ENCODE peak calls at places on chromosomes 13 and 19, in four cellular contexts. B is psoas muscle, Y is transverse colon, Q is epithelial cell of esophagus. X is an unnamed sample.

GRCh38 chr19:12969292-12969988 is at the start of gene DAND5:
- DNase-seq in B (no peak), Y (no peak), Q (no peak), X (no peak)

GRCh38 chr13:98976941-98977340 is 923 bp downstream of the DOCK9 start:
- DNase-seq in B (no peak), Y (no peak), Q (no peak), X (peak; percentile 54)

GRCh38 chr13:97659602-97660001 is 225.6 kb downstream of the RAP2A start:
- DNase-seq in B (no peak), Y (no peak), Q (no peak), X (peak; percentile 11)

GRCh38 chr13:43079392-43079931 is 56.1 kb downstream of the DNAJC15 start:
- DNase-seq in B (no peak), Y (no peak), Q (no peak), X (no peak)

GRCh38 chr19:33740811-33741396 is 55.8 kb upstream of the KCTD15 start:
- DNase-seq in B (no peak), Y (no peak), Q (peak; percentile 20), X (peak; percentile 9)

GRCh38 chr13:48214519-48215121 is 18.4 kb upstream of the ITM2B start:
- DNase-seq in B (no peak), Y (no peak), Q (peak; percentile 36), X (no peak)

GRCh38 chr19:17840019-17840418 is 7.8 kb downstream of the JAK3 start:
- DNase-seq in B (no peak), Y (no peak), Q (no peak), X (no peak)

GRCh38 chr13:94705081-94705751 is 7.1 kb downstream of the SOX21 start:
- DNase-seq in B (no peak), Y (no peak), Q (no peak), X (no peak)

GRCh38 chr13:91305652-91306051 is 41.8 kb upstream of the MIR17HG start:
- DNase-seq in B (no peak), Y (no peak), Q (no peak), X (no peak)

GRCh38 chr19:44988896-44989563 is 12.2 kb upstream of the RELB start:
- DNase-seq in B (peak; percentile 72), Y (peak; percentile 80), Q (peak; percentile 69), X (peak; percentile 59)

GRCh38 chr19:52398091-52398461 is 427 bp downstream of the ZNF528 start:
- DNase-seq in B (peak; percentile 8), Y (peak; percentile 8), Q (no peak), X (peak; percentile 6)

GRCh38 chr13:80048802-80049201 is 292.1 kb downstream of the SPRY2 start:
- DNase-seq in B (peak; percentile 81), Y (peak; percentile 59), Q (peak; percentile 90), X (peak; percentile 95)

GRCh38 chr13:113559901-113560644 is 24.5 kb upstream of the TFDP1 start:
- DNase-seq in B (no peak), Y (no peak), Q (no peak), X (no peak)

GRCh38 chr19:7795555-7796161 is 32.6 kb downstream of the CLEC4M start:
- DNase-seq in B (no peak), Y (no peak), Q (no peak), X (no peak)

GRCh38 chr19:7801020-7801570 is 28.9 kb upstream of the EVI5L start:
- DNase-seq in B (no peak), Y (no peak), Q (no peak), X (no peak)

DNA sequence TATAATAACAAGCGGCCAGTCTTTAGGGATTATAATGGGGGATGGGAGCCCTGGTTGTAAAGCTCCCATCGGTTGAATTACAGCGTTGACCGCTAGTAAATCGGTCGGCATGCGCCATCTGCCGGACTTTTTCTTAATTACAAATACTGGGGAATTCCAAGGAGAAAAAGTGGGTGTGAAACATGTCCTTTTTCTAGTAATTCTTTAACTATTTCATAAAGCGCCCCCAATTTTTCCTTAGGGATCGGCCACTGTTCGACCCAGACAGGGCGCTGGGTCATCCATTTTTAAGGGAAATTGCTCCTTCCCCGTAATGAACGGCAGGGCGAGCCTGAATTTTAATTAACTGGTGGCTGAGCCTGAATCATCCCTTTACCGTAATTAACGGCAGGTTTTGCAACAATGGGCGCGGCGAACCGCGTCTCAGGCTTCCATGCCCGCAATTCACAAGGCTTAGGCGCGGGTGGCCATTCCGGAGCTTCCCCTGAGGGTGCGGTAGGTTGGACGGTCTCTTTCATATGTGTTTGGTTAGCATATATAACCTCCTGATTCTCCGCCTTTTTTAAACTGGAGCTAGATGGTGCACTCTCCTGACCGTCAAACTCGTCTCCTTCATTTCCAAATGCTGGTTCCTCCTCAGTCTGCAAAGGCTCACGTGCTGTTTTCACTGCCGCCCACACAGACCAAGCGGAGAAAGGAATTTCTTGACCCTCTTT is 30.2 kb upstream of the EVI5L start:
- DNase-seq in B (peak; percentile 41), Y (peak; percentile 67), Q (peak; percentile 70), X (peak; percentile 63)
- H3K4me3 ChIP-seq in B (peak overlapping the region; percentile 28), Y (peak overlapping the region; percentile 7), Q (peak overlapping the region; percentile 6), X (peak overlapping the region; percentile 45)

GRCh38 chr19:3672993-3673392 is 27.3 kb downstream of the PIP5K1C start:
- DNase-seq in B (no peak), Y (no peak), Q (no peak), X (no peak)
- TF ChIP-seq CTCF in B (no peak), Y (no peak), Q (no peak), X (no peak)

GRCh38 chr19:48746738-48747575 is at the start of gene IZUMO1:
- DNase-seq in B (peak; percentile 77), Y (peak; percentile 57), Q (peak; percentile 83), X (peak; percentile 67)
- H3K4me3 ChIP-seq in B (peak within 1 kb of the TSS; percentile 62), Y (peak within 1 kb of the TSS; percentile 41), Q (peak within 1 kb of the TSS; percentile 45), X (peak within 1 kb of the TSS; percentile 59)

DNA sequence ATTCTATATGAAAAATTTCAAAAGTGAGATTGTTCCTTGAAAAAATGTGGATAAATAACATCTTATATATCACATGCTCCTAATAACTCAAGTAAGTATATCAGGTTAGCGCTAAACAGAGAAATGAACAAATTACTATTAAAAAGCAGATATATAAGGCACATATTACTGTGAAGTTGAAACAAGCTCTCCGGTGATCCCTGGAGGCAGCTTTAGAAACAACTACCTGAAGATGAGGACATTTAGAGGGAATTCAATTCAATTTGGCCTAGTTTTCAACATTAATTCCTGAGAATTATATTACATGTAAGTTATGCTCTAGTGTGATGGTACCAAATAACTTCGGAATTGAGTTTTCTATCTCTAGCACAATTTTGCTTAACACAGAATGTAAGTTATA is 1373.6 kb upstream of the SPRY2 start:
- DNase-seq in B (no peak), Y (no peak), Q (peak; percentile 16), X (no peak)
- TF ChIP-seq CTCF in B (no peak), Y (no peak), Q (peak; percentile 32), X (no peak)

GRCh38 chr13:21055511-21056045 is 5.8 kb downstream of the LATS2 start:
- DNase-seq in B (no peak), Y (no peak), Q (no peak), X (peak; percentile 80)

GRCh38 chr13:21060827-21061076 is 634 bp downstream of the LATS2 start:
- DNase-seq in B (no peak), Y (no peak), Q (no peak), X (no peak)

GRCh38 chr13:21060063-21060826 is 1.1 kb downstream of the LATS2 start:
- DNase-seq in B (peak; percentile 68), Y (peak; percentile 25), Q (peak; percentile 52), X (peak; percentile 63)

GRCh38 chr13:21061077-21061945 is at the start of gene LATS2:
- DNase-seq in B (peak; percentile 97), Y (peak; percentile 96), Q (peak; percentile 92), X (peak; percentile 96)

DNA sequence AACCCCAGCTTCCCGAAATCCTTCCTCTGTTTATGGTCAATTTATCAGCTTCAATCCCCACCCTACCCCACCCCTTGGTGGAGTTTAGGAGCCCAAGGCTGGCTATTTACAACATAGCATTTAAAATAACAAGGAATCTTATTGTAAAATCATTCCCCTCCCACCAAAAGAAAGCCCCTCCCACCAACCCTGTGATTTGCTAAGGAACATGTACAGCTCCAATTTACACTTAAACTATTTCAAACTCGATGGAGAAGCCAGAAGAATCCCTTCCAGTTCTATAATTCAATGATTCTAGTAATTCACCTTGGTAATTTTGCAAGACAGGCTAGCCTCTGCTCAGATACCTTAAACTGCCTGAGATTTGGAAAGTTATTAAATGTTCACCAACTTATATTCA is 3.0 kb downstream of the LATS2 start:
- DNase-seq in B (no peak), Y (no peak), Q (peak; percentile 37), X (peak; percentile 35)
- H3K4me3 ChIP-seq in B (no peak overlapping the region), Y (no peak overlapping the region), Q (no peak overlapping the region), X (no peak overlapping the region)

GRCh38 chr19:47156861-47157454 is 26.3 kb downstream of the SAE1 start:
- DNase-seq in B (no peak), Y (no peak), Q (no peak), X (peak; percentile 43)
- TF ChIP-seq CTCF in B (no peak), Y (no peak), Q (no peak), X (no peak)

DNA sequence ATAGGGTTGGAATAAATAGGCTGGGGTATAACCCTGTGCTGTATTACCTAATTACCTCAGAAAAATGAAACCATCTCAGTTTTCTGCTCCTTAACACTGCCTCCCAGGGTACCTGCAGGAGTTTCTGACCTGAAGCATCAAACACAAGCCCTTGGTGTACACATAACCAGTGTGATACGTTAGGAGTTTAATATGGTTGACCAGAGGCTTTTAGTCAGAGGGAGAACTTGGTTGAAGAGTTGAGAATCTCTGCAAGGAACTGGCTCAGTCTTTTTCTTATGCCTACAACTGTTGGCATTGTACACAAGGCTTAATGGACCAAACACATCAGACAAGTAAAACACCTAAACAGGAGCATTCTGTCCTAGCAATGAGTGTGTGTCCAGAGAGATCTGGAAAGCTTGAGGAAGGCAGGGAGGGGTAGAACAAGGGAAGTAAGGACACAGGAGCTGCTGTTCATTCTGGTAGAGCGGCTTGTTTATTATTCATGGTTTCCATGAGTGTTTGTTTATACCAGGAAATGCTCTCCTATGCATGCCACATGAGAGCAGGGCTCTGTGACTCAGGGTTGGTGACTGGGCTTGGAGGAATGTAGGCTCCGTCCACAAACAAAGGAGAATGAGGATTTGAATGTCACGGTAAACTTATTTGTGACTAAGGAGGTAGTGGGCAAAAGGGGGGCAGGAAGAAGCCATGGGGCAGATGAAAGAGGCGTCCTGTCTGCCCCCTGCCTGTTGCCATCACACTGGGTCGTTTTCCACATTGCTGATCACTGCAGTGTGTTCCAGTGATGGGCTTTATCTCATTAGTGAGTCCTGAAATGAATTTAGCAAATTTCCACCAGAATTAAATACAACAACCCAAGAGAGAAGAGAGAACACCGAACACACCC is 11.9 kb upstream of the SPATA13 start:
- DNase-seq in B (peak; percentile 19), Y (peak; percentile 62), Q (peak; percentile 97), X (peak; percentile 98)
- H3K4me3 ChIP-seq in B (no peak overlapping the region), Y (no peak overlapping the region), Q (no peak overlapping the region), X (peak overlapping the region; percentile 6)

GRCh38 chr19:49533551-49534488 is 6.0 kb downstream of the RCN3 start:
- DNase-seq in B (peak; percentile 84), Y (peak; percentile 69), Q (peak; percentile 70), X (peak; percentile 34)
- TF ChIP-seq CTCF in B (peak; percentile 33), Y (no peak), Q (peak; percentile 46), X (no peak)

GRCh38 chr13:29923554-29924481 is 73.4 kb upstream of the UBL3 start:
- DNase-seq in B (peak; percentile 76), Y (peak; percentile 91), Q (peak; percentile 98), X (peak; percentile 99)
- H3K4me3 ChIP-seq in B (no peak overlapping the region), Y (no peak overlapping the region), Q (no peak overlapping the region), X (peak overlapping the region; percentile 32)